ENCODE peak calls at places on chromosome 13, in eight cellular contexts. One of them, this sample, is unnamed. For H3K4me1, the result is how much of the 10 kb centered on the place peaks cover.

GRCh38 chr13:32323912-32324311 is 8.6 kb downstream of the BRCA2 start:
- DNase-seq in Caco-2: no peak
- DNase-seq in prostate gland: no peak
- DNase-seq in IMR-90: peak
- DNase-seq in CD8-positive, alpha-beta memory T cell: no peak
- DNase-seq in body of pancreas: no peak
- DNase-seq in uterus: no peak
- DNase-seq in CD8-positive, alpha-beta T cell: no peak
- DNase-seq in this sample: no peak

GRCh38 chr13:68708336-68708908 is 1399.2 kb upstream of the ATXN8OS start:
- DNase-seq in prostate gland: no peak
- DNase-seq in Caco-2: no peak
- DNase-seq in uterus: no peak
- DNase-seq in IMR-90: no peak
- DNase-seq in CD8-positive, alpha-beta T cell: no peak
- DNase-seq in body of pancreas: no peak
- DNase-seq in CD8-positive, alpha-beta memory T cell: no peak
- DNase-seq in this sample: no peak

GRCh38 chr13:31896427-31896826 is 135.1 kb upstream of the FRY start:
- DNase-seq in uterus: no peak
- DNase-seq in CD8-positive, alpha-beta memory T cell: no peak
- DNase-seq in body of pancreas: no peak
- DNase-seq in IMR-90: peak
- DNase-seq in prostate gland: no peak
- DNase-seq in CD8-positive, alpha-beta T cell: no peak
- DNase-seq in Caco-2: no peak
- DNase-seq in this sample: no peak

GRCh38 chr13:75906315-75906714 is 270.2 kb downstream of the LMO7 start:
- DNase-seq in CD8-positive, alpha-beta T cell: no peak
- DNase-seq in CD8-positive, alpha-beta memory T cell: no peak
- DNase-seq in Caco-2: no peak
- DNase-seq in body of pancreas: no peak
- DNase-seq in IMR-90: no peak
- DNase-seq in uterus: no peak
- DNase-seq in prostate gland: no peak
- DNase-seq in this sample: no peak

GRCh38 chr13:40692946-40693345 is 26.5 kb upstream of the FOXO1 start:
- DNase-seq in Caco-2: no peak
- DNase-seq in CD8-positive, alpha-beta T cell: no peak
- DNase-seq in uterus: no peak
- DNase-seq in CD8-positive, alpha-beta memory T cell: no peak
- DNase-seq in body of pancreas: no peak
- DNase-seq in prostate gland: no peak
- DNase-seq in IMR-90: no peak
- DNase-seq in this sample: no peak

GRCh38 chr13:38398810-38399493 is 49.3 kb downstream of the UFM1 start:
- DNase-seq in Caco-2: no peak
- DNase-seq in uterus: no peak
- DNase-seq in prostate gland: no peak
- DNase-seq in IMR-90: peak
- DNase-seq in body of pancreas: no peak
- DNase-seq in CD8-positive, alpha-beta memory T cell: no peak
- DNase-seq in CD8-positive, alpha-beta T cell: no peak
- DNase-seq in this sample: no peak

GRCh38 chr13:90792335-90792734 is 555.2 kb upstream of the MIR17HG start:
- DNase-seq in Caco-2: no peak
- DNase-seq in CD8-positive, alpha-beta T cell: no peak
- DNase-seq in CD8-positive, alpha-beta memory T cell: no peak
- DNase-seq in uterus: no peak
- DNase-seq in body of pancreas: no peak
- DNase-seq in IMR-90: no peak
- DNase-seq in prostate gland: no peak
- DNase-seq in this sample: no peak

GRCh38 chr13:99231726-99232125 is 26.5 kb downstream of the GPR18 start:
- DNase-seq in CD8-positive, alpha-beta memory T cell: no peak
- DNase-seq in Caco-2: no peak
- DNase-seq in CD8-positive, alpha-beta T cell: no peak
- DNase-seq in uterus: no peak
- DNase-seq in body of pancreas: no peak
- DNase-seq in IMR-90: no peak
- DNase-seq in prostate gland: no peak
- DNase-seq in this sample: no peak

GRCh38 chr13:71320452-71320851 is 546.6 kb downstream of the DACH1 start:
- DNase-seq in Caco-2: peak
- DNase-seq in CD8-positive, alpha-beta memory T cell: no peak
- DNase-seq in uterus: no peak
- DNase-seq in body of pancreas: no peak
- DNase-seq in CD8-positive, alpha-beta T cell: no peak
- DNase-seq in prostate gland: no peak
- DNase-seq in IMR-90: peak
- DNase-seq in this sample: no peak

GRCh38 chr13:33865945-33866344 is 48.0 kb downstream of the RFC3 start:
- DNase-seq in CD8-positive, alpha-beta T cell: no peak
- DNase-seq in prostate gland: no peak
- DNase-seq in uterus: no peak
- DNase-seq in CD8-positive, alpha-beta memory T cell: no peak
- DNase-seq in Caco-2: no peak
- DNase-seq in IMR-90: no peak
- DNase-seq in body of pancreas: no peak
- DNase-seq in this sample: no peak

GRCh38 chr13:106762711-106763110 is 194.8 kb upstream of the ARGLU1 start:
- DNase-seq in body of pancreas: no peak
- DNase-seq in IMR-90: no peak
- DNase-seq in uterus: no peak
- DNase-seq in prostate gland: no peak
- DNase-seq in CD8-positive, alpha-beta memory T cell: no peak
- DNase-seq in Caco-2: no peak
- DNase-seq in CD8-positive, alpha-beta T cell: no peak
- DNase-seq in this sample: no peak

GRCh38 chr13:36673352-36673751 is 468 bp upstream of the SERTM1 start:
- DNase-seq in Caco-2: no peak
- DNase-seq in CD8-positive, alpha-beta memory T cell: no peak
- DNase-seq in IMR-90: no peak
- DNase-seq in CD8-positive, alpha-beta T cell: no peak
- DNase-seq in prostate gland: no peak
- DNase-seq in body of pancreas: no peak
- DNase-seq in uterus: no peak
- DNase-seq in this sample: no peak

GRCh38 chr13:76903544-76904162 is 17.4 kb upstream of the KCTD12 start:
- DNase-seq in CD8-positive, alpha-beta memory T cell: peak
- DNase-seq in body of pancreas: peak
- DNase-seq in Caco-2: peak
- DNase-seq in CD8-positive, alpha-beta T cell: peak
- DNase-seq in IMR-90: peak
- DNase-seq in prostate gland: peak
- DNase-seq in uterus: peak
- DNase-seq in this sample: peak

GRCh38 chr13:24162604-24163003 is 2.1 kb downstream of the SPATA13 start:
- DNase-seq in body of pancreas: peak
- DNase-seq in CD8-positive, alpha-beta memory T cell: no peak
- DNase-seq in IMR-90: no peak
- DNase-seq in uterus: no peak
- DNase-seq in CD8-positive, alpha-beta T cell: no peak
- DNase-seq in Caco-2: no peak
- DNase-seq in prostate gland: peak
- DNase-seq in this sample: no peak

GRCh38 chr13:75458696-75459422 is 23.1 kb downstream of the TBC1D4 start:
- DNase-seq in IMR-90: no peak
- DNase-seq in Caco-2: no peak
- DNase-seq in prostate gland: peak
- DNase-seq in body of pancreas: peak
- DNase-seq in CD8-positive, alpha-beta memory T cell: no peak
- DNase-seq in CD8-positive, alpha-beta T cell: no peak
- DNase-seq in uterus: no peak
- DNase-seq in this sample: no peak

GRCh38 chr13:97275265-97275664 is 53.1 kb downstream of the MBNL2 start:
- DNase-seq in prostate gland: no peak
- DNase-seq in CD8-positive, alpha-beta T cell: no peak
- DNase-seq in IMR-90: peak
- DNase-seq in uterus: no peak
- DNase-seq in body of pancreas: no peak
- DNase-seq in Caco-2: no peak
- DNase-seq in CD8-positive, alpha-beta memory T cell: no peak
- DNase-seq in this sample: no peak

GRCh38 chr13:40550130-40550529 is 116.3 kb downstream of the FOXO1 start:
- DNase-seq in IMR-90: no peak
- DNase-seq in uterus: no peak
- DNase-seq in CD8-positive, alpha-beta memory T cell: no peak
- DNase-seq in body of pancreas: no peak
- DNase-seq in prostate gland: no peak
- DNase-seq in CD8-positive, alpha-beta T cell: no peak
- DNase-seq in Caco-2: no peak
- DNase-seq in this sample: no peak

GRCh38 chr13:24742294-24742693 is 21.7 kb upstream of the RNF17 start:
- DNase-seq in IMR-90: no peak
- DNase-seq in uterus: no peak
- DNase-seq in CD8-positive, alpha-beta T cell: no peak
- DNase-seq in CD8-positive, alpha-beta memory T cell: no peak
- DNase-seq in Caco-2: no peak
- DNase-seq in body of pancreas: no peak
- DNase-seq in prostate gland: no peak
- DNase-seq in this sample: no peak

GRCh38 chr13:22103628-22104027 is 432.8 kb downstream of the FGF9 start:
- DNase-seq in IMR-90: peak
- DNase-seq in uterus: no peak
- DNase-seq in Caco-2: no peak
- DNase-seq in CD8-positive, alpha-beta memory T cell: no peak
- DNase-seq in CD8-positive, alpha-beta T cell: no peak
- DNase-seq in body of pancreas: no peak
- DNase-seq in prostate gland: no peak
- DNase-seq in this sample: no peak

GRCh38 chr13:38417241-38417640 is 67.6 kb downstream of the UFM1 start:
- DNase-seq in CD8-positive, alpha-beta memory T cell: no peak
- DNase-seq in IMR-90: no peak
- DNase-seq in CD8-positive, alpha-beta T cell: no peak
- DNase-seq in prostate gland: no peak
- DNase-seq in body of pancreas: no peak
- DNase-seq in Caco-2: no peak
- DNase-seq in uterus: no peak
- DNase-seq in this sample: no peak

GRCh38 chr13:23988546-23989122 is 91.3 kb upstream of the C1QTNF9B start:
- DNase-seq in CD8-positive, alpha-beta memory T cell: no peak
- DNase-seq in CD8-positive, alpha-beta T cell: no peak
- DNase-seq in body of pancreas: no peak
- DNase-seq in Caco-2: no peak
- DNase-seq in IMR-90: peak
- DNase-seq in uterus: no peak
- DNase-seq in prostate gland: no peak
- DNase-seq in this sample: no peak

GRCh38 chr13:39888865-39889810 is 233.7 kb downstream of the COG6 start:
- DNase-seq in prostate gland: no peak
- DNase-seq in body of pancreas: no peak
- DNase-seq in uterus: no peak
- DNase-seq in IMR-90: no peak
- DNase-seq in CD8-positive, alpha-beta T cell: no peak
- DNase-seq in CD8-positive, alpha-beta memory T cell: no peak
- DNase-seq in Caco-2: peak
- DNase-seq in this sample: no peak

GRCh38 chr13:97267418-97268059 is 45.4 kb downstream of the MBNL2 start:
- DNase-seq in IMR-90: no peak
- DNase-seq in uterus: no peak
- DNase-seq in body of pancreas: no peak
- DNase-seq in CD8-positive, alpha-beta T cell: no peak
- DNase-seq in CD8-positive, alpha-beta memory T cell: no peak
- DNase-seq in prostate gland: no peak
- DNase-seq in Caco-2: no peak
- DNase-seq in this sample: no peak

GRCh38 chr13:79779061-79779460 is 298.1 kb downstream of the NDFIP2 start:
- DNase-seq in Caco-2: peak
- DNase-seq in CD8-positive, alpha-beta memory T cell: no peak
- DNase-seq in CD8-positive, alpha-beta T cell: no peak
- DNase-seq in uterus: no peak
- DNase-seq in body of pancreas: no peak
- DNase-seq in IMR-90: no peak
- DNase-seq in prostate gland: no peak
- DNase-seq in this sample: no peak

GRCh38 chr13:27619711-27620376 is 485 bp downstream of the LNX2 start:
- DNase-seq in body of pancreas: no peak
- DNase-seq in uterus: peak
- DNase-seq in CD8-positive, alpha-beta T cell: peak
- DNase-seq in IMR-90: peak
- DNase-seq in prostate gland: peak
- DNase-seq in CD8-positive, alpha-beta memory T cell: peak
- DNase-seq in Caco-2: no peak
- DNase-seq in this sample: peak
- H3K4me1 ChIP-seq in body of pancreas: half or more
- H3K4me1 ChIP-seq in uterus: under half
- H3K4me1 ChIP-seq in CD8-positive, alpha-beta T cell: under half
- H3K4me1 ChIP-seq in IMR-90: under half
- H3K4me1 ChIP-seq in prostate gland: under half
- H3K4me1 ChIP-seq in CD8-positive, alpha-beta memory T cell: under half
- H3K4me1 ChIP-seq in Caco-2: under half
- H3K4me1 ChIP-seq in this sample: under half

DNA sequence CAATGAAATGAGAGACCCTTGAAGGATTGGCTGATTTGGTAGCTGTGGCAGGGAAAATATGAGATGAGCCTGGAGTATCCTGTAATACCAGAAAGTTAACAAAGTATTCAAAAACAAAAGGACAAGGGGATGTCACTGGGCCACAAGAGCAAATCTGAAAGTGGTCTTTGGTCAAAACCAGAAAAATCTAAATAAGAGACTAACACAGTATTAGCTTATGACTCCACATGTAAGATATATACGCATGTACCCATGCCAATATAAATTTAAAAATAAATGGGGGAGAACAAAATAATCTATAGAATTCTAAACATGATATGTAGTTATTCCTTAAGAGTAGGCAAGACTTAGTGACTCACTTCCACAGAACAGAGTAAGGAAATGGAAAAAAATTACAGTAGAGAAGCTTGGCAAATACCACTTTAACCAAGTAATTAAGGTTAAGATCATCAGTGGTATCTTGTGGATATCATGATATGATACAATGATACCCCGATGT is 16.9 kb downstream of the KLF12 start:
- DNase-seq in uterus: no peak
- DNase-seq in Caco-2: no peak
- DNase-seq in CD8-positive, alpha-beta T cell: no peak
- DNase-seq in CD8-positive, alpha-beta memory T cell: no peak
- DNase-seq in IMR-90: no peak
- DNase-seq in prostate gland: no peak
- DNase-seq in body of pancreas: no peak
- DNase-seq in this sample: no peak
- H3K4me1 ChIP-seq in uterus: under half
- H3K4me1 ChIP-seq in Caco-2: under half
- H3K4me1 ChIP-seq in CD8-positive, alpha-beta T cell: under half
- H3K4me1 ChIP-seq in CD8-positive, alpha-beta memory T cell: half or more
- H3K4me1 ChIP-seq in IMR-90: under half
- H3K4me1 ChIP-seq in prostate gland: under half
- H3K4me1 ChIP-seq in body of pancreas: under half
- H3K4me1 ChIP-seq in this sample: under half

GRCh38 chr13:109156181-109156935 is 526.9 kb downstream of the MYO16 start:
- DNase-seq in prostate gland: peak
- DNase-seq in uterus: no peak
- DNase-seq in body of pancreas: no peak
- DNase-seq in CD8-positive, alpha-beta T cell: no peak
- DNase-seq in IMR-90: peak
- DNase-seq in Caco-2: no peak
- DNase-seq in CD8-positive, alpha-beta memory T cell: no peak
- DNase-seq in this sample: no peak
- H3K4me1 ChIP-seq in prostate gland: under half
- H3K4me1 ChIP-seq in uterus: under half
- H3K4me1 ChIP-seq in body of pancreas: under half
- H3K4me1 ChIP-seq in CD8-positive, alpha-beta T cell: under half
- H3K4me1 ChIP-seq in IMR-90: under half
- H3K4me1 ChIP-seq in Caco-2: under half
- H3K4me1 ChIP-seq in CD8-positive, alpha-beta memory T cell: under half
- H3K4me1 ChIP-seq in this sample: under half

GRCh38 chr13:30325668-30326067 is 18.3 kb upstream of the KATNAL1 start:
- DNase-seq in CD8-positive, alpha-beta T cell: no peak
- DNase-seq in uterus: no peak
- DNase-seq in IMR-90: no peak
- DNase-seq in CD8-positive, alpha-beta memory T cell: no peak
- DNase-seq in prostate gland: no peak
- DNase-seq in body of pancreas: no peak
- DNase-seq in Caco-2: no peak
- DNase-seq in this sample: no peak
- H3K4me1 ChIP-seq in CD8-positive, alpha-beta T cell: under half
- H3K4me1 ChIP-seq in uterus: under half
- H3K4me1 ChIP-seq in IMR-90: under half
- H3K4me1 ChIP-seq in CD8-positive, alpha-beta memory T cell: under half
- H3K4me1 ChIP-seq in prostate gland: under half
- H3K4me1 ChIP-seq in body of pancreas: under half
- H3K4me1 ChIP-seq in Caco-2: under half
- H3K4me1 ChIP-seq in this sample: under half